ENCODE peak calls at places on chromosome 14, in ten cellular contexts. E, U, Q, M, W, K, D, B, R and P are unnamed samples.

GRCh38 chr14:72961579-72962335 is 35.5 kb downstream of the DCAF4 start:
- DNase-seq in Q (no peak), M (no peak), R (no peak), W (no peak), U (no peak), B (no peak), K (peak), D (peak), E (peak), P (peak)

GRCh38 chr14:65348137-65348536 is 64.4 kb upstream of the FUT8 start:
- DNase-seq in K (no peak), E (no peak), M (no peak), W (no peak), U (peak), B (peak), D (no peak), R (no peak), Q (no peak), P (no peak)

GRCh38 chr14:56145965-56146364 is 27.8 kb downstream of the PELI2 start:
- DNase-seq in Q (no peak), B (no peak), U (peak), K (peak), M (no peak), W (no peak), E (peak), D (no peak), R (peak), P (no peak)

GRCh38 chr14:74495356-74495755 is 1.8 kb downstream of the ISCA2 start:
- DNase-seq in B (no peak), R (no peak), E (no peak), Q (no peak), U (no peak), M (no peak), D (no peak), K (no peak), W (no peak), P (no peak)

GRCh38 chr14:71266994-71267636 is 359.9 kb downstream of the PCNX1 start:
- DNase-seq in E (peak), Q (no peak), D (no peak), M (no peak), R (no peak), K (peak), U (peak), B (no peak), W (no peak), P (peak)

GRCh38 chr14:61837336-61838229 is 75.4 kb downstream of the SNAPC1 start:
- DNase-seq in D (peak), U (peak), E (peak), M (peak), K (peak), Q (peak), R (peak), B (peak), W (peak), P (peak)

GRCh38 chr14:67620217-67620789 is 583 bp downstream of the ARG2 start:
- DNase-seq in K (peak), W (no peak), Q (no peak), E (peak), B (no peak), R (no peak), D (peak), M (peak), U (no peak), P (peak)

GRCh38 chr14:52073251-52073650 is 4.4 kb upstream of the NID2 start:
- DNase-seq in R (no peak), E (no peak), M (no peak), K (peak), W (no peak), Q (no peak), B (no peak), D (no peak), U (no peak), P (no peak)

GRCh38 chr14:65927871-65928270 is 515.3 kb downstream of the FUT8 start:
- DNase-seq in R (no peak), U (no peak), D (no peak), M (no peak), E (no peak), B (no peak), Q (peak), K (no peak), W (peak), P (no peak)

GRCh38 chr14:65041434-65041915 is 54.8 kb downstream of the FNTB start:
- DNase-seq in D (no peak), W (no peak), E (no peak), U (no peak), K (no peak), Q (no peak), R (no peak), B (no peak), M (no peak), P (no peak)

GRCh38 chr14:86961106-86961716 is 1031.8 kb downstream of the GALC start:
- DNase-seq in M (no peak), R (no peak), K (peak), B (no peak), D (no peak), W (no peak), Q (no peak), E (peak), U (peak), P (peak)

GRCh38 chr14:22509751-22510300 is 79.2 kb downstream of the DAD1 start:
- DNase-seq in B (no peak), K (no peak), D (no peak), W (no peak), R (no peak), M (no peak), Q (no peak), U (no peak), E (no peak), P (no peak)

GRCh38 chr14:94975366-94975765 is 182.0 kb downstream of the DICER1 start:
- DNase-seq in R (no peak), Q (no peak), M (no peak), B (no peak), K (no peak), D (no peak), E (no peak), U (no peak), W (no peak), P (no peak)

GRCh38 chr14:101116486-101117130 is 213.1 kb upstream of the RTL1 start:
- DNase-seq in R (no peak), Q (peak), U (no peak), K (no peak), E (no peak), W (no peak), M (no peak), B (no peak), D (no peak), P (no peak)

GRCh38 chr14:72816287-72816686 is 77.6 kb downstream of the DPF3 start:
- DNase-seq in D (no peak), U (no peak), E (no peak), R (no peak), K (no peak), M (no peak), Q (no peak), W (no peak), B (no peak), P (no peak)

GRCh38 chr14:64761441-64762043 is 57.3 kb downstream of the PLEKHG3 start:
- DNase-seq in B (peak), W (no peak), D (peak), E (no peak), M (no peak), R (no peak), U (no peak), Q (no peak), K (peak), P (no peak)

GRCh38 chr14:97172644-97173043 is 375.5 kb downstream of the VRK1 start:
- DNase-seq in W (no peak), M (no peak), R (no peak), K (no peak), D (no peak), B (no peak), U (no peak), Q (no peak), E (no peak), P (no peak)

GRCh38 chr14:54776361-54777001 is 126.1 kb downstream of the GCH1 start:
- DNase-seq in K (peak), M (no peak), D (no peak), Q (peak), B (peak), W (peak), U (peak), E (peak), R (peak), P (no peak)

GRCh38 chr14:26444745-26445144 is 153.1 kb downstream of the NOVA1 start:
- DNase-seq in E (no peak), W (no peak), D (no peak), Q (no peak), M (no peak), K (peak), U (peak), B (no peak), R (no peak), P (no peak)

GRCh38 chr14:90409209-90409730 is 12.4 kb downstream of the CALM1 start:
- DNase-seq in W (no peak), Q (no peak), M (no peak), R (peak), D (peak), K (peak), E (peak), U (peak), B (peak), P (peak)

GRCh38 chr14:40053396-40053795 is 621.2 kb upstream of the FBXO33 start:
- DNase-seq in K (no peak), M (no peak), W (no peak), Q (no peak), D (no peak), U (no peak), B (no peak), R (no peak), E (no peak), P (no peak)

GRCh38 chr14:63666326-63666725 is 24.7 kb upstream of the WDR89 start:
- DNase-seq in W (no peak), B (no peak), M (no peak), U (no peak), R (no peak), D (no peak), E (no peak), K (no peak), Q (no peak), P (no peak)

GRCh38 chr14:70073924-70074566 is 114.7 kb downstream of the SLC8A3 start:
- DNase-seq in M (peak), B (peak), Q (peak), E (peak), R (peak), D (peak), W (peak), U (peak), K (peak), P (peak)

GRCh38 chr14:34935552-34935951 is 47.2 kb upstream of the SRP54 start:
- DNase-seq in K (no peak), D (no peak), R (no peak), E (no peak), U (no peak), M (no peak), W (no peak), Q (no peak), B (no peak), P (no peak)

GRCh38 chr14:91886961-91887360 is 19.6 kb upstream of the TC2N start:
- DNase-seq in Q (no peak), U (no peak), E (no peak), W (no peak), R (no peak), M (no peak), K (no peak), D (no peak), B (no peak), P (no peak)

GRCh38 chr14:104734601-104734990 is 10.6 kb downstream of the ADSS1 start:
- DNase-seq in U (no peak), B (no peak), Q (no peak), R (no peak), D (no peak), E (no peak), W (no peak), M (no peak), K (no peak), P (no peak)
- H3K27ac ChIP-seq in U (no peak), B (peak), Q (no peak), R (no peak), D (peak), E (no peak), W (no peak), M (no peak), K (no peak), P (peak)

DNA sequence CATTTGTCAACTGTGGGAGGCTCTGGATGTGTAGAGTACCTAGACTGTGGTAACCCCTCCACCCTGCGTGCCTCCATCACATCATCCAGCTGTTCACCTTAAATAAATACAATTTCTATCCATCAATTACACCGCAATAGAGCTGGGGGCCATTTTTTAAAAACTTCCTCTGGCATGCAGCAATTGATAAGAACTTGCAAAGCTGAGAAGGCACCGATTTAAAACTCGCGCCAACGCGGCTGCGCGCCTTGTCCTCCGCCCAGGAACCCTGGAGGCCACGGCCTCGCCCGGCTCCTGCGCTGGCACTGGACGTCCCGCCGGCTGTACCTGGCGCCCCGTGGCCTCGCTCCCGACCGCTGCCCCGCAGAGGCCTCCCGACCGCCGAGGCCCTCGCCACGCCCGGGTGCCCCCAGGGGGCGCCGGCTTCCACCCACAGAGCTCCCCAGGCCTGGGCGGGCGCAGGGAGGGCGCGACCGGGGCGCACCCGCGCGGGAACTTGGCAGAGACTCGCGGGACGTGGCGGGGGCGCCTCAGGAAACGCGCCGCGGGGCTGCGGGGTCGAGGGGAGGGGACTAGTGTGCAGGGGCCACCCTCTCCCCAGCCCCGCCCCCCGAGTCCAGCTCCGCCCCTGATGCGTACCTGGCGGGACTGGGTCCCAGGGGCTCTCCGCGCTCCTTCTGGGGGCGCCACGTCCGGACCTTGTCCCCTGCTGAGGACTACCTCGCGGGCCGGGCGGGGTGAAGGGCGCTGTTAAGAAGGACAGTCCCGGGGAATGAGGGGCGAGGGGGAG is 65.6 kb downstream of the TNFAIP2 start:
- DNase-seq in B (peak), U (no peak), Q (peak), M (no peak), W (peak), K (no peak), D (no peak), R (no peak), E (no peak), P (no peak)
- TF ChIP-seq CTCF in B (peak), U (peak), Q (no peak), M (no peak), W (no peak), K (peak), D (peak), R (peak), E (peak), P (peak)

DNA sequence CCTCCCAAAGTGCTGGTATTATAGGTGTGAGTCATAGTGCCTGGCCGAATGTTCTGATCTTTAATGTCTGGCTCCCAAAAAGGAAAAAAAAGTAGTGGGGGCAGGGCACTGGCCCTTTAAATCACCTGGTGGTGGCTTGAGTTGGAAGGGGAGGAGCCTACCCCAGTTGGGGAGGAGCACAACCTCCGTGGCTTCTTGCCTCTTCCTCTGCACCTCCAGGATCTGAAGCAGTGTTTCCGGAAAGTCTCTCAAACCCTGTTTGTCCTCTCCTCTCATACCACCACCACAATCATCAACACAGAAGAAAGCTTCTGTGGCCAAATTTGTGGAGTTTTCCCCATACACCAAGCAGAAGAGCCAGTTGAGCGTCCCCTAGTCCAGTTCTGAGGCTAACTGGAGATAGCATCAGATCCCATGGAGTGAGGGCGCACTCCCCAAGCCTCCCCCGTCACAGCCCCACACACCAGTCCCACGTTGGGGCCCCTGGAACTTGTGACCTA is 24.3 kb upstream of the RCOR1 start:
- DNase-seq in K (no peak), U (no peak), M (no peak), D (peak), R (no peak), E (peak), Q (peak), B (no peak), W (no peak), P (peak)
- H3K27ac ChIP-seq in K (no peak), U (no peak), M (no peak), D (peak), R (no peak), E (no peak), Q (peak), B (no peak), W (no peak), P (peak)

GRCh38 chr14:105207460-105207901 is 26.4 kb upstream of the NUDT14 start:
- DNase-seq in U (no peak), B (no peak), D (no peak), R (no peak), K (no peak), Q (no peak), M (no peak), E (no peak), W (no peak), P (no peak)
- TF ChIP-seq CTCF in U (no peak), B (no peak), D (no peak), R (no peak), K (no peak), Q (no peak), M (peak), E (no peak), W (no peak), P (no peak)